ENCODE peak calls at places on chromosomes 2 and 18, in four cellular contexts. One of them, this sample, is unnamed.
A peak's percentile ranks its signal among the peaks of the same experiment; 100 is the strongest.

GRCh38 chr2:48574353-48575290 is 43.0 kb upstream of the GTF2A1L start:
- DNase-seq in uterus: no peak
- DNase-seq in A549: no peak
- DNase-seq in gastrocnemius medialis: no peak
- DNase-seq in this sample: no peak

GRCh38 chr2:129465045-129465444 is 514.4 kb upstream of the RAB6C start:
- DNase-seq in uterus: no peak
- DNase-seq in gastrocnemius medialis: no peak
- DNase-seq in A549: no peak
- DNase-seq in this sample: no peak

GRCh38 chr2:182628901-182629300 is 87.2 kb upstream of the DNAJC10 start:
- DNase-seq in gastrocnemius medialis: no peak
- DNase-seq in uterus: no peak
- DNase-seq in A549: no peak
- DNase-seq in this sample: no peak

GRCh38 chr18:62663731-62664336 is 51.5 kb upstream of the PHLPP1 start:
- DNase-seq in uterus: no peak
- DNase-seq in gastrocnemius medialis: no peak
- DNase-seq in A549: peak; percentile 10
- DNase-seq in this sample: no peak

GRCh38 chr18:73136134-73136533 is 268.3 kb upstream of the NETO1 start:
- DNase-seq in gastrocnemius medialis: no peak
- DNase-seq in uterus: no peak
- DNase-seq in A549: no peak
- DNase-seq in this sample: no peak

GRCh38 chr2:104432972-104433371 is 420.9 kb upstream of the POU3F3 start:
- DNase-seq in A549: no peak
- DNase-seq in gastrocnemius medialis: no peak
- DNase-seq in uterus: no peak
- DNase-seq in this sample: no peak

GRCh38 chr18:21481739-21482138 is 118.8 kb downstream of the ESCO1 start:
- DNase-seq in A549: no peak
- DNase-seq in uterus: no peak
- DNase-seq in gastrocnemius medialis: no peak
- DNase-seq in this sample: no peak

GRCh38 chr2:238493880-238494572 is 67.3 kb downstream of the ASB1 start:
- DNase-seq in gastrocnemius medialis: no peak
- DNase-seq in A549: no peak
- DNase-seq in uterus: no peak
- DNase-seq in this sample: no peak

GRCh38 chr2:235095569-235095968 is 143.8 kb downstream of the SH3BP4 start:
- DNase-seq in gastrocnemius medialis: no peak
- DNase-seq in A549: no peak
- DNase-seq in uterus: no peak
- DNase-seq in this sample: no peak

GRCh38 chr2:97727296-97727695 is 13.9 kb downstream of the ZAP70 start:
- DNase-seq in gastrocnemius medialis: no peak
- DNase-seq in uterus: no peak
- DNase-seq in A549: no peak
- DNase-seq in this sample: no peak

GRCh38 chr2:10030311-10030736 is 13.0 kb upstream of the KLF11 start:
- DNase-seq in uterus: no peak
- DNase-seq in A549: no peak
- DNase-seq in gastrocnemius medialis: no peak
- DNase-seq in this sample: no peak

GRCh38 chr2:190679813-190680591 is 31.1 kb downstream of the NAB1 start:
- DNase-seq in gastrocnemius medialis: peak; percentile 18
- DNase-seq in A549: peak; percentile 71
- DNase-seq in uterus: peak; percentile 22
- DNase-seq in this sample: no peak

GRCh38 chr2:224401641-224402342 is at the start of gene FAM124B:
- DNase-seq in A549: no peak
- DNase-seq in uterus: peak; percentile 25
- DNase-seq in gastrocnemius medialis: peak; percentile 30
- DNase-seq in this sample: peak; percentile 32

GRCh38 chr18:77043541-77044280 is 88.9 kb downstream of the MBP start:
- DNase-seq in gastrocnemius medialis: no peak
- DNase-seq in A549: no peak
- DNase-seq in uterus: no peak
- DNase-seq in this sample: no peak

GRCh38 chr2:131431336-131431735 is 44.6 kb upstream of the TUBA3D start:
- DNase-seq in uterus: no peak
- DNase-seq in A549: no peak
- DNase-seq in gastrocnemius medialis: no peak
- DNase-seq in this sample: no peak

GRCh38 chr2:20313659-20314058 is 37.0 kb downstream of the PUM2 start:
- DNase-seq in uterus: no peak
- DNase-seq in gastrocnemius medialis: no peak
- DNase-seq in A549: no peak
- DNase-seq in this sample: no peak

GRCh38 chr2:12046641-12047040 is 300.2 kb downstream of the LPIN1 start:
- DNase-seq in A549: no peak
- DNase-seq in uterus: no peak
- DNase-seq in gastrocnemius medialis: no peak
- DNase-seq in this sample: no peak

GRCh38 chr2:15860760-15861159 is 79.6 kb upstream of the MYCN start:
- DNase-seq in uterus: no peak
- DNase-seq in A549: no peak
- DNase-seq in gastrocnemius medialis: no peak
- DNase-seq in this sample: no peak

GRCh38 chr2:237118025-237118424 is 32.3 kb downstream of the COPS8 start:
- DNase-seq in uterus: no peak
- DNase-seq in gastrocnemius medialis: no peak
- DNase-seq in A549: no peak
- DNase-seq in this sample: no peak

GRCh38 chr18:45667056-45667455 is 51.8 kb downstream of the SLC14A2 start:
- DNase-seq in gastrocnemius medialis: no peak
- DNase-seq in uterus: no peak
- DNase-seq in A549: no peak
- DNase-seq in this sample: no peak

GRCh38 chr2:241894681-241895426 is 25.3 kb downstream of the RTP5 start:
- DNase-seq in uterus: no peak
- DNase-seq in gastrocnemius medialis: no peak
- DNase-seq in A549: no peak
- DNase-seq in this sample: no peak

GRCh38 chr2:189409136-189409535 is 32.1 kb upstream of the WDR75 start:
- DNase-seq in gastrocnemius medialis: no peak
- DNase-seq in A549: no peak
- DNase-seq in uterus: no peak
- DNase-seq in this sample: no peak

GRCh38 chr2:101474752-101475384 is at the start of gene RFX8:
- DNase-seq in gastrocnemius medialis: no peak
- DNase-seq in A549: no peak
- DNase-seq in uterus: peak; percentile 24
- DNase-seq in this sample: no peak

GRCh38 chr2:101356486-101356885 is 30.8 kb downstream of the CREG2 start:
- DNase-seq in A549: no peak
- DNase-seq in gastrocnemius medialis: no peak
- DNase-seq in uterus: no peak
- DNase-seq in this sample: no peak

GRCh38 chr2:1739322-1739957 is 4.9 kb downstream of the PXDN start:
- DNase-seq in uterus: no peak
- DNase-seq in gastrocnemius medialis: no peak
- DNase-seq in A549: no peak
- DNase-seq in this sample: no peak
- H3K27ac ChIP-seq in uterus: peak overlapping the region; percentile 65
- H3K27ac ChIP-seq in gastrocnemius medialis: peak overlapping the region; percentile 68
- H3K27ac ChIP-seq in A549: no peak overlapping the region
- H3K27ac ChIP-seq in this sample: no peak overlapping the region

DNA sequence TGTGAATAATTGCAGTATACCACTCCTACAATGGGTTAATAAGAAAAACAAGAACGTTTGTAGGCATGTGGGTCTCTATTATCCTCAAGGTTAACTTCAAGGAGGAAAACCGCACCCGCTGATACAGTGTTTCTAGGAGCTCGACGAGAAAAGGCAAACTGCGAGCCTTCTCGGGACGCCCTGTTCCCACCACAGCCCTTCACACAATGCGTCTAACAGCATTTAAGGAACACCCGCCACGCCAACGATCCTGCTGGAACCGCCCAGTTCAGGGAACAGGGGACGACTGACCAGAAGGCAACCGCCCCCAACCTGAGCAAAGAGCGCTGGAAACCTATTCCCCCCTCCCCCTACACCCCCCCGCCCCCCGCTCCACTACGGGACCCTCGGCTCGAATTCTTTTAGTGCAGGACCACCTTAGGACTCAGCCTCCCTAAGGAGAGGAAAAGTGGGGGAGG is 710 bp upstream of the TMSB10 start:
- DNase-seq in A549: peak; percentile 80
- DNase-seq in uterus: peak; percentile 71
- DNase-seq in gastrocnemius medialis: peak; percentile 64
- DNase-seq in this sample: peak; percentile 82
- TF ChIP-seq POLR2A in A549: peak; percentile 56
- TF ChIP-seq POLR2A in uterus: no peak
- TF ChIP-seq POLR2A in gastrocnemius medialis: peak; percentile 16
- TF ChIP-seq POLR2A in this sample: peak; percentile 58

GRCh38 chr2:44564752-44565151 is 203.0 kb downstream of the CAMKMT start:
- DNase-seq in A549: no peak
- DNase-seq in gastrocnemius medialis: no peak
- DNase-seq in uterus: no peak
- DNase-seq in this sample: no peak

GRCh38 chr2:44559108-44559507 is 197.4 kb downstream of the CAMKMT start:
- DNase-seq in uterus: no peak
- DNase-seq in gastrocnemius medialis: no peak
- DNase-seq in A549: no peak
- DNase-seq in this sample: no peak

GRCh38 chr2:44562737-44563136 is 201.0 kb downstream of the CAMKMT start:
- DNase-seq in gastrocnemius medialis: no peak
- DNase-seq in A549: no peak
- DNase-seq in uterus: no peak
- DNase-seq in this sample: no peak

GRCh38 chr2:44560961-44561360 is 199.2 kb downstream of the CAMKMT start:
- DNase-seq in gastrocnemius medialis: no peak
- DNase-seq in uterus: no peak
- DNase-seq in A549: no peak
- DNase-seq in this sample: no peak

GRCh38 chr2:44560352-44560751 is 198.6 kb downstream of the CAMKMT start:
- DNase-seq in gastrocnemius medialis: no peak
- DNase-seq in uterus: no peak
- DNase-seq in A549: peak; percentile 35
- DNase-seq in this sample: no peak
- TF ChIP-seq CTCF in gastrocnemius medialis: no peak
- TF ChIP-seq CTCF in uterus: no peak
- TF ChIP-seq CTCF in A549: peak; percentile 35
- TF ChIP-seq CTCF in this sample: no peak

DNA sequence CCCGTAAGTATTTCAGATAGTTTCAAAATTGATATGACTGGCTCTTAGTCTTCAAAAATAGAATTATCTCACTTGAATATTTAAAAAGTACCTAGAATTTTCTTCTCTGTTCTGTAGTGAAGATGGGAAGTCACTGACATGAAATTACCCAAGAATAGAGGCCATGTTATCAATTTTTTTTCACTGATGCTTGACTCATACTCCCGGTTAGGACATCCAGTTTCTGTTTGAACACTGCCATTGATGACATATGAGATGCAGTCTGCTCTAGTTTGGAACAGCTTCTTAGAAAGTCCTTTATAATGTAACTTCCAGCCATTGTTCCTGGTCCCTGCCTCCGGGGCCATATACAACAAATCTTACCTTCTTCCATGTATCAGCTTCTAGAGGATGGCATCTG is 26.0 kb downstream of the MAP3K20 start:
- DNase-seq in A549: no peak
- DNase-seq in uterus: no peak
- DNase-seq in gastrocnemius medialis: no peak
- DNase-seq in this sample: no peak
- H3K27ac ChIP-seq in A549: peak overlapping the region; percentile 11
- H3K27ac ChIP-seq in uterus: peak overlapping the region; percentile 35
- H3K27ac ChIP-seq in gastrocnemius medialis: peak overlapping the region; percentile 76
- H3K27ac ChIP-seq in this sample: no peak overlapping the region

This sample was measured in tibial nerve.